ENCODE peak calls at places on chromosomes 12 and 14, in five cellular contexts. One of them, this sample, is unnamed.

GRCh38 chr12:130447655-130447965 is 109.9 kb downstream of the PIWIL1 start:
- DNase-seq in A549: no peak
- DNase-seq in neural crest cell: no peak
- DNase-seq in left lung: no peak
- DNase-seq in GM20000: no peak
- DNase-seq in this sample: no peak

GRCh38 chr12:57175428-57176138 is 28.2 kb upstream of the LRP1-AS start:
- DNase-seq in A549: peak; percentile 88
- DNase-seq in neural crest cell: peak; percentile 84
- DNase-seq in left lung: peak; percentile 59
- DNase-seq in GM20000: no peak
- DNase-seq in this sample: no peak

GRCh38 chr12:752673-753400 is 458 bp downstream of the WNK1 start:
- DNase-seq in neural crest cell: peak; percentile 55
- DNase-seq in left lung: peak; percentile 52
- DNase-seq in A549: peak; percentile 66
- DNase-seq in GM20000: peak; percentile 74
- DNase-seq in this sample: peak; percentile 65

GRCh38 chr14:91947196-91948184 is at the start of gene FBLN5:
- DNase-seq in neural crest cell: no peak
- DNase-seq in A549: peak; percentile 17
- DNase-seq in GM20000: no peak
- DNase-seq in left lung: peak; percentile 75
- DNase-seq in this sample: peak; percentile 34

GRCh38 chr14:34347683-34348082 is 114.4 kb downstream of the SPTSSA start:
- DNase-seq in A549: no peak
- DNase-seq in left lung: no peak
- DNase-seq in GM20000: peak; percentile 36
- DNase-seq in neural crest cell: no peak
- DNase-seq in this sample: peak; percentile 34

GRCh38 chr12:9049520-9050133 is 60.3 kb downstream of the KLRG1 start:
- DNase-seq in GM20000: no peak
- DNase-seq in A549: peak; percentile 57
- DNase-seq in left lung: no peak
- DNase-seq in neural crest cell: no peak
- DNase-seq in this sample: peak; percentile 39

GRCh38 chr14:31619440-31619839 is 58.2 kb downstream of the NUBPL start:
- DNase-seq in A549: no peak
- DNase-seq in neural crest cell: no peak
- DNase-seq in left lung: no peak
- DNase-seq in GM20000: no peak
- DNase-seq in this sample: no peak

GRCh38 chr14:91573894-91574837 is 64.1 kb upstream of the PPP4R3A start:
- DNase-seq in A549: peak; percentile 62
- DNase-seq in left lung: peak; percentile 63
- DNase-seq in GM20000: peak; percentile 64
- DNase-seq in neural crest cell: peak; percentile 31
- DNase-seq in this sample: peak; percentile 56

GRCh38 chr12:22505826-22506225 is 38.5 kb downstream of the C2CD5 start:
- DNase-seq in neural crest cell: no peak
- DNase-seq in A549: no peak
- DNase-seq in left lung: no peak
- DNase-seq in GM20000: no peak
- DNase-seq in this sample: no peak

GRCh38 chr14:106507354-106507753 is 981.0 kb downstream of the TMEM121 start:
- DNase-seq in A549: no peak
- DNase-seq in GM20000: no peak
- DNase-seq in neural crest cell: no peak
- DNase-seq in left lung: no peak
- DNase-seq in this sample: no peak

GRCh38 chr12:56261503-56262230 is 3.5 kb upstream of the ANKRD52 start:
- DNase-seq in A549: peak; percentile 95
- DNase-seq in neural crest cell: no peak
- DNase-seq in left lung: no peak
- DNase-seq in GM20000: no peak
- DNase-seq in this sample: no peak

GRCh38 chr14:59981564-59981963 is 61.6 kb downstream of the LRRC9 start:
- DNase-seq in A549: no peak
- DNase-seq in neural crest cell: no peak
- DNase-seq in left lung: no peak
- DNase-seq in GM20000: no peak
- DNase-seq in this sample: no peak

GRCh38 chr12:34345801-34346200 is 323.5 kb downstream of the ALG10 start:
- DNase-seq in A549: no peak
- DNase-seq in left lung: no peak
- DNase-seq in GM20000: no peak
- DNase-seq in neural crest cell: no peak
- DNase-seq in this sample: no peak

GRCh38 chr12:64781374-64782029 is 22.3 kb upstream of the GNS start:
- DNase-seq in A549: no peak
- DNase-seq in GM20000: peak; percentile 38
- DNase-seq in neural crest cell: no peak
- DNase-seq in left lung: no peak
- DNase-seq in this sample: peak; percentile 34
- TF ChIP-seq CTCF in A549: no peak
- TF ChIP-seq CTCF in GM20000: no peak
- TF ChIP-seq CTCF in neural crest cell: no peak
- TF ChIP-seq CTCF in left lung: no peak
- TF ChIP-seq CTCF in this sample: no peak

GRCh38 chr12:112682586-112682985 is 109.0 kb upstream of the RPH3A start:
- DNase-seq in GM20000: no peak
- DNase-seq in neural crest cell: no peak
- DNase-seq in left lung: no peak
- DNase-seq in A549: no peak
- DNase-seq in this sample: no peak

GRCh38 chr12:112676526-112676925 is 115.0 kb upstream of the RPH3A start:
- DNase-seq in A549: no peak
- DNase-seq in left lung: no peak
- DNase-seq in neural crest cell: no peak
- DNase-seq in GM20000: no peak
- DNase-seq in this sample: no peak

GRCh38 chr12:112680993-112681392 is 110.6 kb upstream of the RPH3A start:
- DNase-seq in GM20000: no peak
- DNase-seq in neural crest cell: no peak
- DNase-seq in A549: no peak
- DNase-seq in left lung: no peak
- DNase-seq in this sample: no peak

GRCh38 chr12:112674539-112674938 is 117.0 kb upstream of the RPH3A start:
- DNase-seq in neural crest cell: no peak
- DNase-seq in GM20000: no peak
- DNase-seq in left lung: no peak
- DNase-seq in A549: no peak
- DNase-seq in this sample: no peak

GRCh38 chr12:112677050-112677765 is 114.3 kb upstream of the RPH3A start:
- DNase-seq in GM20000: no peak
- DNase-seq in A549: no peak
- DNase-seq in left lung: no peak
- DNase-seq in neural crest cell: no peak
- DNase-seq in this sample: no peak
- TF ChIP-seq CTCF in GM20000: no peak
- TF ChIP-seq CTCF in A549: no peak
- TF ChIP-seq CTCF in left lung: no peak
- TF ChIP-seq CTCF in neural crest cell: no peak
- TF ChIP-seq CTCF in this sample: no peak

GRCh38 chr12:76878045-76878898 is 547 bp downstream of the CSRP2 start:
- DNase-seq in GM20000: peak; percentile 51
- DNase-seq in left lung: peak; percentile 37
- DNase-seq in A549: peak; percentile 10
- DNase-seq in neural crest cell: peak; percentile 34
- DNase-seq in this sample: peak; percentile 49
- TF ChIP-seq CTCF in GM20000: no peak
- TF ChIP-seq CTCF in left lung: no peak
- TF ChIP-seq CTCF in A549: no peak
- TF ChIP-seq CTCF in neural crest cell: peak; percentile 55
- TF ChIP-seq CTCF in this sample: peak; percentile 15

GRCh38 chr12:50057896-50058670 is 687 bp downstream of the ASIC1 start:
- DNase-seq in neural crest cell: no peak
- DNase-seq in left lung: no peak
- DNase-seq in GM20000: no peak
- DNase-seq in A549: no peak
- DNase-seq in this sample: no peak

GRCh38 chr12:50058743-50059312 is 1.4 kb downstream of the ASIC1 start:
- DNase-seq in neural crest cell: no peak
- DNase-seq in A549: no peak
- DNase-seq in GM20000: no peak
- DNase-seq in left lung: no peak
- DNase-seq in this sample: no peak

GRCh38 chr12:50055831-50056628 is 1.4 kb upstream of the ASIC1 start:
- DNase-seq in left lung: no peak
- DNase-seq in A549: peak; percentile 59
- DNase-seq in neural crest cell: peak; percentile 41
- DNase-seq in GM20000: peak; percentile 92
- DNase-seq in this sample: peak; percentile 89

GRCh38 chr12:50056629-50056976 is 793 bp upstream of the ASIC1 start:
- DNase-seq in neural crest cell: no peak
- DNase-seq in left lung: no peak
- DNase-seq in A549: no peak
- DNase-seq in GM20000: no peak
- DNase-seq in this sample: no peak

DNA sequence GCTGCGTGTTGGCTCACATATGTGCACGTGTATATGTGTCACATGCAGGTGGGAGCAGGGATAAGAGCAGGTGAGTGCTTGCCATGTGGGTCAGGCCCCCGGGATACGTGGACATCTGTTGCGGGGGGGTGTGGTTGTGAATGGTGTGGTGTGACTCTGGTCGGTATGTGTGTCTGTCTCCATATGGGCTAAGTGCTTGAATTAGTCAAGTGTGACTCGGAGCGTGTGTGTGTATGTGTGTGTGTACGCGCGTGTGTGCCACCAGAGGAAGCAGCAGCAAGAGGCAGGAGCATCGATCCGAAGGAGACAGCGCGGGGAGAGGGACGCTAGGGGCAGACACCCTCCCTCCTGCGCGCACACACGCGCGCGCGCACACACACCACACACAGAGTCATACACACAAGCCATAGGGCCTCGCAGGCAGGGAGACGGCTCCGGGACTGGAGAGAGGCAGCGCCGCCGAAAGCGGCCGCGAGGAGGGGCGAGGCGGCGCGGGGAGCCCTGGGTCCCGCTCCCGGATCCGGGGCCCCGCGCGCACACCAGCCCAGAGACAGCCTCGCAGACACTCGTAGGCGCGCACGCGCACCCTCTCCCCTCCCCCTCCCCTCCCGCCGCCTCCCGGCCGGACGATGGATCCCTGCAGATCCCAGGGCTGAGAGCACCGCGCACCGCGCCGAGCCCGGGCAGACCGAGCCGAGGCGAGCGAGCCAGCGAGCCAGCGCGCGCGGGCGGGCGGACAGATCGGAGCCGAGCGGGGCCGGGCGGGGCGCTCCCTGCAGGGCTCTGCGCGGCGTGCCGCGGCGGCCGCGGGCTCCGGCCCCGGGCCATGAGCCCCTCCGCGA is at the start of gene ASIC1:
- DNase-seq in GM20000: peak; percentile 78
- DNase-seq in A549: peak; percentile 70
- DNase-seq in left lung: peak; percentile 60
- DNase-seq in neural crest cell: peak; percentile 68
- DNase-seq in this sample: peak; percentile 75
- TF ChIP-seq CTCF in GM20000: no peak
- TF ChIP-seq CTCF in A549: no peak
- TF ChIP-seq CTCF in left lung: no peak
- TF ChIP-seq CTCF in neural crest cell: peak; percentile 37
- TF ChIP-seq CTCF in this sample: no peak

DNA sequence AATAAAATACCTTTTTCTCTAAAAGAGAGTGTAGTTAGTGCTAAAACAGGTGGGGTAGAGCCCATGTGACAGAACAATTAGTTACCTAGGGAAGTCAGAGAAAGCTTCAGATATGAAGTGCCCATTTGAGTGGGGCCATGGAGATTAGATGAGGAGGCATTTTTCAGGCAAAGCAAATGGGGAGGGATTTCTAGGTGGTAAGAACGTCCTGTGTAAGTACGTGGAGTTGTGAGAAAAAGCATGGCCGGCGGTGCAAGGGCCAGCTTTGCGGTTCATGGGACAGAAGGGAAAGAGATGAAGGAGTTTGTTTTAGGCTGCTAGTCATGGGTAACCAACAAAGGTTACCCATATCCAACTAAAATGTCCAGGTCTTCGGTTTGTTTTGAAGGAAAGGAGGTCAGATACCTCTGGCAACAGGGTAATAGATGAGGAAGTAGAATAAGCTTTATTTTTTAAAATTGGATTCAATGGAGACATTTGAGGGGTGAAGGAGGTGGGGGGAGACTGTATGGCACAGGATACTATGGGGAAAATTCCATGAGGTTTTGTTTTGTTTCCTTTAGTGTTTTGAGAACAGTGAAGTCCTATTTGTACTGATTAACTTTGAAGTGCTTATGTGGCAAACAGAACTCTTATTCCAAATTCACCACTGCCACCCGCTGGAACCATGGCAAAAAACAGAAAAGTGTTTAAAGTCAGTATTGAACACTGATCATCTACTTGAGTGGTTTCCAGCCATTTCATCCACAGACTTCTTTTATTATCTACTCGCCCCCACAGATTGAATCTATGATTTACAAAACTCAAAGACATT is 10.0 kb upstream of the SNRPF start:
- DNase-seq in left lung: no peak
- DNase-seq in GM20000: no peak
- DNase-seq in A549: peak; percentile 78
- DNase-seq in neural crest cell: no peak
- DNase-seq in this sample: no peak
- TF ChIP-seq CTCF in left lung: peak; percentile 20
- TF ChIP-seq CTCF in GM20000: no peak
- TF ChIP-seq CTCF in A549: peak; percentile 76
- TF ChIP-seq CTCF in neural crest cell: peak; percentile 47
- TF ChIP-seq CTCF in this sample: peak; percentile 20

GRCh38 chr12:129246630-129247029 is 393.4 kb downstream of the GLT1D1 start:
- DNase-seq in left lung: no peak
- DNase-seq in GM20000: no peak
- DNase-seq in A549: no peak
- DNase-seq in neural crest cell: no peak
- DNase-seq in this sample: no peak

GRCh38 chr12:129241852-129242251 is 388.6 kb downstream of the GLT1D1 start:
- DNase-seq in neural crest cell: no peak
- DNase-seq in left lung: no peak
- DNase-seq in A549: no peak
- DNase-seq in GM20000: no peak
- DNase-seq in this sample: no peak

DNA sequence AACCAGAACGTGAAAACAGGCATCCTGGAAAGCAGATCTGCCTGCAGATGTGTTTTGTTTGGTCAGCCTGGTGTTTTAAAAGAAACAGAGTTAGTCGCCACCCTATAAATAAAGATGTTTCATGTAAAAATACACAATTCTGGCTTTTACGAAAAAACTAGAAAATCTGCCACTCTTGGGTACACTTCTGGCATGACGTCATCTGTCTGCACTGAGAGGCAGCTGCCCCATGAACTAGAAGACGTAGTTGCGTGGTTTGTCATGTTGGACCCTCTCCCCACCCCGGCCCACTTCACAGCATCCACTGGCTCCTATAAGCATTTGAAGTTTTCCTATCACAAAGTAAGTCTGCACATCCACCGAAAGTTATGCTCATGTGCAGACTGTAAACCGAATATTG is 392.5 kb downstream of the GLT1D1 start:
- DNase-seq in A549: no peak
- DNase-seq in neural crest cell: no peak
- DNase-seq in GM20000: no peak
- DNase-seq in left lung: no peak
- DNase-seq in this sample: no peak
- TF ChIP-seq CTCF in A549: no peak
- TF ChIP-seq CTCF in neural crest cell: no peak
- TF ChIP-seq CTCF in GM20000: no peak
- TF ChIP-seq CTCF in left lung: no peak
- TF ChIP-seq CTCF in this sample: no peak

GRCh38 chr14:101183376-101184103 is 280.0 kb upstream of the RTL1 start:
- DNase-seq in GM20000: no peak
- DNase-seq in A549: no peak
- DNase-seq in left lung: peak; percentile 31
- DNase-seq in neural crest cell: peak; percentile 81
- DNase-seq in this sample: peak; percentile 6
- TF ChIP-seq CTCF in GM20000: no peak
- TF ChIP-seq CTCF in A549: peak; percentile 11
- TF ChIP-seq CTCF in left lung: no peak
- TF ChIP-seq CTCF in neural crest cell: peak; percentile 73
- TF ChIP-seq CTCF in this sample: no peak